ENCODE peak calls at places on chromosome 22, in five cellular contexts. N is non-pigmented ciliary epithelial cell, L is HS-27A, W is iPS DF 6.9, T is AG08396. I is an unnamed sample.

GRCh38 chr22:30310881-30311771 is 15.6 kb downstream of the TBC1D10A start:
- DNase-seq in N (no peak), L (no peak), W (no peak), T (peak; percentile 69), I (no peak)

GRCh38 chr22:17057959-17058814 is 26.6 kb upstream of the IL17RA start:
- DNase-seq in N (peak; percentile 44), L (peak; percentile 35), W (peak; percentile 57), T (peak; percentile 83), I (peak; percentile 73)

GRCh38 chr22:33917744-33918406 is 2.4 kb downstream of the LARGE1 start:
- DNase-seq in N (no peak), L (no peak), W (no peak), T (peak; percentile 17), I (no peak)

GRCh38 chr22:43077121-43077877 is 11.9 kb downstream of the TTLL1 start:
- DNase-seq in N (no peak), L (no peak), W (no peak), T (no peak), I (peak; percentile 92)

GRCh38 chr22:24107668-24108067 is 73.6 kb upstream of the SUSD2 start:
- DNase-seq in N (peak; percentile 54), L (no peak), W (no peak), T (peak; percentile 90), I (peak; percentile 87)

GRCh38 chr22:17120711-17121234 is 387 bp downstream of the TMEM121B start:
- DNase-seq in N (no peak), L (no peak), W (no peak), T (peak; percentile 41), I (no peak)

GRCh38 chr22:17774206-17774927 is at the start of gene BID:
- DNase-seq in N (no peak), L (no peak), W (no peak), T (peak; percentile 78), I (peak; percentile 54)

GRCh38 chr22:23192133-23192532 is 11.8 kb downstream of the BCR start:
- DNase-seq in N (no peak), L (no peak), W (no peak), T (no peak), I (peak; percentile 90)

GRCh38 chr22:43060213-43060612 is 29.0 kb downstream of the TTLL1 start:
- DNase-seq in N (no peak), L (no peak), W (peak; percentile 48), T (peak; percentile 45), I (no peak)

GRCh38 chr22:39175127-39176066 is 22.9 kb upstream of the CBX7 start:
- DNase-seq in N (no peak), L (peak; percentile 47), W (no peak), T (no peak), I (no peak)

GRCh38 chr22:42026705-42027104 is 28.1 kb downstream of the WBP2NL start:
- DNase-seq in N (no peak), L (no peak), W (no peak), T (no peak), I (no peak)

GRCh38 chr22:50014655-50015401 is 2.3 kb upstream of the IL17REL start:
- DNase-seq in N (no peak), L (no peak), W (no peak), T (no peak), I (no peak)

GRCh38 chr22:44952863-44953790 is 56.7 kb downstream of the PHF21B start:
- DNase-seq in N (no peak), L (no peak), W (no peak), T (no peak), I (no peak)

GRCh38 chr22:22959147-22959827 is 71.7 kb downstream of the IGLL5 start:
- DNase-seq in N (peak; percentile 43), L (peak; percentile 39), W (peak; percentile 50), T (peak; percentile 44), I (peak; percentile 75)

GRCh38 chr22:27133951-27134664 is 476.7 kb downstream of the MIAT start:
- DNase-seq in N (peak; percentile 82), L (peak; percentile 91), W (no peak), T (peak; percentile 84), I (no peak)

GRCh38 chr22:28053871-28054621 is 135.0 kb upstream of the PITPNB start:
- DNase-seq in N (no peak), L (no peak), W (no peak), T (no peak), I (no peak)

GRCh38 chr22:23517804-23518380 is 62.2 kb downstream of the IGLL1 start:
- DNase-seq in N (no peak), L (no peak), W (no peak), T (no peak), I (no peak)

GRCh38 chr22:42519544-42520237 is at the start of gene RRP7A:
- DNase-seq in N (peak; percentile 10), L (no peak), W (no peak), T (peak; percentile 88), I (peak; percentile 92)

GRCh38 chr22:19822301-19823117 is 32.2 kb downstream of the GNB1L start:
- DNase-seq in N (no peak), L (no peak), W (no peak), T (no peak), I (no peak)

GRCh38 chr22:25508761-25509321 is 55.6 kb upstream of the GRK3 start:
- DNase-seq in N (no peak), L (no peak), W (no peak), T (no peak), I (no peak)

GRCh38 chr22:43783777-43784176 is 28.3 kb downstream of the EFCAB6 start:
- DNase-seq in N (no peak), L (no peak), W (no peak), T (no peak), I (no peak)

GRCh38 chr22:46994983-46995382 is 232.5 kb downstream of the TBC1D22A start:
- DNase-seq in N (no peak), L (no peak), W (no peak), T (no peak), I (no peak)

GRCh38 chr22:17121235-17122195 is at the start of gene TMEM121B:
- DNase-seq in N (no peak), L (no peak), W (peak; percentile 83), T (peak; percentile 79), I (peak; percentile 90)

GRCh38 chr22:29043906-29044575 is 17.6 kb downstream of the C22orf31 start:
- DNase-seq in N (no peak), L (peak; percentile 23), W (no peak), T (peak; percentile 59), I (no peak)

GRCh38 chr22:17918840-17919239 is 105.5 kb downstream of the MICAL3 start:
- DNase-seq in N (no peak), L (peak; percentile 35), W (no peak), T (peak; percentile 41), I (no peak)

GRCh38 chr22:33871935-33872334 is 48.3 kb downstream of the LARGE1 start:
- DNase-seq in N (no peak), L (no peak), W (no peak), T (no peak), I (no peak)

GRCh38 chr22:20621162-20621561 is 113.8 kb downstream of the MED15 start:
- DNase-seq in N (no peak), L (no peak), W (no peak), T (no peak), I (no peak)

GRCh38 chr22:44092636-44093220 is 68.6 kb downstream of the PARVB start:
- DNase-seq in N (no peak), L (no peak), W (no peak), T (no peak), I (no peak)

GRCh38 chr22:16961477-16962186 is 46.4 kb downstream of the GAB4 start:
- DNase-seq in N (no peak), L (no peak), W (no peak), T (no peak), I (no peak)

GRCh38 chr22:19003518-19003917 is 67.4 kb upstream of the PRODH start:
- DNase-seq in N (no peak), L (no peak), W (no peak), T (no peak), I (no peak)

GRCh38 chr22:22721681-22722309 is 77.4 kb downstream of the GGTLC2 start:
- DNase-seq in N (peak; percentile 55), L (no peak), W (no peak), T (peak; percentile 24), I (no peak)

GRCh38 chr22:40261783-40262182 is 84.1 kb downstream of the TNRC6B start:
- DNase-seq in N (no peak), L (no peak), W (no peak), T (no peak), I (peak; percentile 76)

GRCh38 chr22:27853404-27853803 is 51.8 kb upstream of the MN1 start:
- DNase-seq in N (no peak), L (no peak), W (no peak), T (no peak), I (no peak)

GRCh38 chr22:28410050-28410816 is 269.4 kb downstream of the TTC28 start:
- DNase-seq in N (no peak), L (no peak), W (no peak), T (peak; percentile 33), I (no peak)

I was measured in cerebellum.